ENCODE peak calls at places on chromosome 20, in six cellular contexts. R is heart right ventricle, L is colonic mucosa, N is HCT116, W is ascending aorta, P is tibial nerve. K is an unnamed sample. For H3K9me3, the result is how much of the 10 kb centered on the place peaks cover.

GRCh38 chr20:25054995-25055629 is 2.8 kb downstream of the ACSS1 start:
- DNase-seq in P (no peak), R (no peak), L (no peak), W (no peak), N (no peak), K (no peak)

GRCh38 chr20:57582432-57583288 is 21.8 kb downstream of the PCK1 start:
- DNase-seq in P (no peak), R (peak), W (peak), N (no peak), L (no peak), K (peak)

GRCh38 chr20:62386383-62387218 is at the start of gene RPS21:
- DNase-seq in R (peak), P (peak), L (peak), N (peak), W (peak), K (peak)

GRCh38 chr20:63968928-63969760 is 586 bp downstream of the ZNF512B start:
- DNase-seq in R (peak), N (no peak), L (no peak), P (no peak), W (no peak), K (peak)

GRCh38 chr20:36275011-36275410 is 31.1 kb upstream of the DLGAP4 start:
- DNase-seq in R (no peak), N (no peak), L (no peak), P (no peak), W (no peak), K (no peak)

GRCh38 chr20:32495217-32495565 is 89.9 kb downstream of the NOL4L start:
- DNase-seq in N (no peak), R (no peak), P (no peak), W (no peak), L (no peak), K (peak)

GRCh38 chr20:33521461-33521860 is 31.6 kb downstream of the CBFA2T2 start:
- DNase-seq in P (no peak), R (no peak), N (no peak), W (no peak), L (no peak), K (no peak)

GRCh38 chr20:43959079-43959919 is 44.6 kb downstream of the TOX2 start:
- DNase-seq in P (no peak), N (no peak), L (no peak), R (no peak), W (no peak), K (no peak)

GRCh38 chr20:62045118-62045517 is 20.6 kb downstream of the TAF4 start:
- DNase-seq in R (peak), L (no peak), N (no peak), P (no peak), W (no peak), K (no peak)

GRCh38 chr20:63942250-63943006 is 13.8 kb downstream of the UCKL1 start:
- DNase-seq in N (no peak), P (no peak), W (no peak), R (peak), L (peak), K (peak)

GRCh38 chr20:58086763-58087566 is 141.5 kb downstream of the ANKRD60 start:
- DNase-seq in L (peak), R (no peak), P (no peak), N (peak), W (no peak), K (no peak)

GRCh38 chr20:11329271-11329670 is 588.4 kb upstream of the BTBD3 start:
- DNase-seq in P (no peak), N (no peak), L (no peak), W (no peak), R (no peak), K (no peak)

GRCh38 chr20:47231382-47232042 is 125.0 kb downstream of the ZMYND8 start:
- DNase-seq in N (no peak), R (no peak), L (no peak), P (no peak), W (no peak), K (no peak)

GRCh38 chr20:61109221-61109805 is 142.7 kb upstream of the CDH4 start:
- DNase-seq in W (no peak), N (no peak), R (no peak), L (no peak), P (no peak), K (no peak)

GRCh38 chr20:50252715-50253500 is 62.3 kb downstream of the CEBPB start:
- DNase-seq in P (no peak), W (no peak), R (no peak), N (no peak), L (no peak), K (no peak)

GRCh38 chr20:42649716-42650115 is 540.0 kb downstream of the PTPRT start:
- DNase-seq in W (no peak), R (no peak), P (no peak), N (no peak), L (no peak), K (no peak)
- H3K9me3 ChIP-seq in W (under half), R (under half), P (under half), N (under half), L (under half), K (under half)

GRCh38 chr20:34876161-34877001 is at the start of gene ACSS2:
- DNase-seq in R (peak), N (peak), L (peak), P (peak), W (peak), K (peak)
- TF ChIP-seq CTCF in R (no peak), N (no peak), L (no peak), P (no peak), W (no peak), K (no peak)

GRCh38 chr20:53524589-53525311 is 68.9 kb downstream of the ZNF217 start:
- DNase-seq in R (no peak), N (no peak), P (no peak), L (no peak), W (no peak), K (no peak)
- H3K9me3 ChIP-seq in R (under half), N (under half), P (under half), L (under half), W (under half), K (under half)

DNA sequence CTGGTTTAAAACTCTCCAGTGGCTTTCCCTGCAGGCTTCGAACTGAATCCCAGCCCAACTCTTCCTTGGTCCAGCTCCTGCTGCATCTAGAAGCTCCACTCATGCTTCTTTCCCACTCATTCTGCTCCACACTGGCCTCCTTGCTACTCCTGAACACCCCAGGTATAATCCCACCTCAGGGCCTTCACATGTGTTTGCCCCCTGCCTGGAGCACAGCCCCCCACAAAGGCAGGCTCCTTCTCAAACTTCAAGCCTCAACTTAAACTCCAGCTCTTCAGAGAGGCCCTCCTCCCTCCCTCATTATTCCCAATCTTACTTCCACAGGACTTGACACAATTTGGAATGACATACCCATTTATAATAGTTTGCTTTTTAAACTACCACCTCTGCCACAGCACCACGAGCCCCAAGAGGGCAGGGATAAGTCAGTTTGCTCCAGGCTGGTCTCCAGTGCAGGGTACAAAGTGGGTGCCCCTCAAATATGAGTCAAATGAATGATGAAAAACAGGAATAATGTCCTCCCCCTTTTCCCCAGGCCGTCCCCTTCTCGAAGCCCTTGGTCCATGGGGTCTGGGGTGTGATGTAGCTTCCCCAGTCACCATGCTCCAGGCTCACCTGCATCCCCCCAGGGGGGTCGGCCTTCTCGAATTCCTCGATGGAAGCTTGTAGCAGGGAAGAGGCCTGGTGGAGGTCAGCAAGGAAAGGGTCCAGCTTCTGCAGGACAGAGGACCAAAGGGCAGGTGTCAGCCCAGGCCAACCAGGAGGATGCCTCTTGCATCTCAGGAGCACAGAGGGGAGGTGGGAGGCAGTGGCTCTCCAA is 37.4 kb downstream of the KIAA1755 start:
- DNase-seq in L (no peak), R (no peak), P (no peak), N (no peak), W (no peak), K (no peak)
- TF ChIP-seq CTCF in L (no peak), R (no peak), P (no peak), N (no peak), W (no peak), K (no peak)

GRCh38 chr20:215796-216195 is 11.3 kb upstream of the DEFB129 start:
- DNase-seq in R (no peak), L (no peak), N (no peak), W (no peak), P (no peak), K (no peak)

GRCh38 chr20:219290-220115 is 7.6 kb upstream of the DEFB129 start:
- DNase-seq in L (no peak), P (no peak), N (peak), R (no peak), W (no peak), K (no peak)

GRCh38 chr20:226958-227357 is at the start of gene DEFB129:
- DNase-seq in R (no peak), L (no peak), N (no peak), P (no peak), W (no peak), K (no peak)

GRCh38 chr20:217266-217665 is 9.8 kb upstream of the DEFB129 start:
- DNase-seq in N (no peak), R (no peak), P (no peak), W (no peak), L (no peak), K (no peak)

DNA sequence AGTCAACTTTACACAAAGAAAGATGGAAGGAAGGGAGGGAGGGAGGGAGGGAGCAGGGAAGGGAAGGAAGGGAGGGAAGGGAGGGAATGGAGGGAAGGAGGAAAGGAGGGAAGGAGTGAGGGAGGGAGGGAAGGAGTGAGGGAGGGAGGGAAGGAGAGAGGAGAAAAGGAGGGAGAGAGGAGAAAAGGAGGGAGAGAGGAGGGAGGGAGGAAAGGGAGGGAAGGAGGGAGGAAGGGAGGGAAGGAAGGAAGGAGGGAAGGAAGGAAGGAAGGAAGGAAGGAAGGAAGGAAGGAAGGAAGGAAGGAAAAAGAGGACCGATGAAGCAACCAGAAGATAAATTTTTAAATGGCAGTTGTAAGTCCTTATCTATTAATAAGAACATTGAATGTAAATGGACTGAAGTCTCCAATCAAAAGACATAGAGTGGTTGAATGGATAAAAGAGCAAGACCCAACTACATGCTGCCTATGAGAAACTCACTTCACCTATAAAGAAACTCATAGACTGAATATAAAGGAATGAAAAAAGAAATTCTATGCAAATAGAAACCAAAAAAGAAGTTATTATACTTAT is 5.7 kb upstream of the DEFB129 start:
- DNase-seq in R (no peak), N (no peak), L (no peak), W (no peak), P (no peak), K (no peak)
- H3K9me3 ChIP-seq in R (under half), N (under half), L (under half), W (under half), P (under half), K (under half)

K was measured in mucosa of descending colon.